ENCODE peak calls at places on chromosomes 7 and 10, in eight cellular contexts. V is endothelial cell; S is NCI-H2029; F is mucosa of gallbladder; Q is Panc1; D is hippocampal formation; K is NCI-H1105; J is CD8-positive, alpha-beta memory T cell. N is an unnamed sample.

GRCh38 chr10:11443468-11444147 is 167.8 kb downstream of the USP6NL start:
- DNase-seq in K (no peak), F (no peak), J (no peak), D (no peak), V (no peak), S (no peak), Q (no peak), N (no peak)

GRCh38 chr7:64433590-64433989 is 119.8 kb downstream of the ZNF736 start:
- DNase-seq in J (no peak), K (no peak), V (no peak), S (no peak), D (no peak), Q (no peak), F (no peak), N (no peak)

GRCh38 chr10:120505056-120505455 is 48.0 kb downstream of the PLPP4 start:
- DNase-seq in Q (no peak), F (no peak), D (no peak), J (no peak), K (no peak), V (no peak), S (no peak), N (no peak)

GRCh38 chr7:20114463-20114862 is 102.7 kb downstream of the MACC1 start:
- DNase-seq in F (peak), S (no peak), V (no peak), J (no peak), Q (no peak), D (no peak), K (no peak), N (no peak)

GRCh38 chr10:62063795-62064472 is 162.4 kb downstream of the ARID5B start:
- DNase-seq in Q (no peak), S (no peak), J (no peak), D (no peak), K (no peak), F (no peak), V (no peak), N (no peak)

GRCh38 chr10:11009471-11010308 is 8.0 kb upstream of the CELF2 start:
- DNase-seq in J (no peak), K (no peak), V (no peak), S (no peak), D (no peak), Q (no peak), F (no peak), N (no peak)

GRCh38 chr7:73822319-73823173 is 8.2 kb upstream of the CLDN4 start:
- DNase-seq in J (no peak), D (no peak), Q (peak), V (no peak), K (no peak), F (peak), S (peak), N (peak)

GRCh38 chr10:77504870-77505257 is 132.7 kb downstream of the KCNMA1 start:
- DNase-seq in V (no peak), D (no peak), J (no peak), S (no peak), K (no peak), F (no peak), Q (peak), N (peak)

GRCh38 chr10:69226919-69227450 is 6.9 kb downstream of the HKDC1 start:
- DNase-seq in V (no peak), F (no peak), D (no peak), J (no peak), Q (no peak), K (no peak), S (no peak), N (no peak)